ENCODE peak calls at places on chromosomes 12 and 14, in five cellular contexts. D is ovary, Z is iris pigment epithelial cell, Y is EH, K is cardiac fibroblast. Q is an unnamed sample.

GRCh38 chr14:81434230-81434629 is 34.1 kb upstream of the STON2 start:
- DNase-seq in Y (no peak), Z (no peak), D (no peak), K (no peak), Q (no peak)

GRCh38 chr12:68483592-68484373 is 126.9 kb upstream of the RAP1B start:
- DNase-seq in Z (peak; percentile 83), Y (peak; percentile 58), D (no peak), K (peak; percentile 52), Q (peak; percentile 58)

GRCh38 chr12:94209240-94209639 is 60.9 kb downstream of the PLXNC1 start:
- DNase-seq in K (no peak), Z (no peak), D (no peak), Y (no peak), Q (no peak)

GRCh38 chr12:17203497-17203896 is 597.5 kb upstream of the LMO3 start:
- DNase-seq in K (no peak), Y (no peak), D (no peak), Z (no peak), Q (no peak)

GRCh38 chr12:52647601-52648000 is 4.4 kb downstream of the KRT2 start:
- DNase-seq in Z (no peak), Y (no peak), K (no peak), D (no peak), Q (no peak)

GRCh38 chr12:103495783-103496456 is at the start of gene C12orf42:
- DNase-seq in K (peak; percentile 7), D (no peak), Y (peak; percentile 43), Z (peak; percentile 4), Q (peak; percentile 34)

GRCh38 chr12:116141110-116141832 is 136.2 kb downstream of the MED13L start:
- DNase-seq in D (no peak), Y (no peak), K (no peak), Z (no peak), Q (no peak)

GRCh38 chr14:89620436-89620835 is 203.4 kb upstream of the FOXN3 start:
- DNase-seq in Z (no peak), D (no peak), K (no peak), Y (no peak), Q (no peak)

Q was measured in EL.